ENCODE peak calls at places on chromosomes 2 and 18, in six cellular contexts. Y is A549, W is K562, F is upper lobe of left lung, U is GM12878, N is HepG2. G is an unnamed sample.

GRCh38 chr18:63263444-63263843 is 56.1 kb downstream of the BCL2 start:
- ATAC-seq in W (no peak), U (no peak), N (no peak), Y (no peak), F (no peak), G (no peak)

GRCh38 chr2:96638144-96639121 is at the start of gene KANSL3:
- ATAC-seq in N (peak), U (peak), Y (peak), F (peak), W (peak), G (peak)

GRCh38 chr2:114063346-114063745 is 173.5 kb downstream of the ACTR3 start:
- ATAC-seq in U (no peak), F (no peak), W (no peak), N (no peak), Y (no peak), G (no peak)

GRCh38 chr2:174585657-174586056 is 11.9 kb downstream of the WIPF1 start:
- ATAC-seq in Y (no peak), F (no peak), N (no peak), W (no peak), U (no peak), G (no peak)

GRCh38 chr2:85191157-85191556 is 58.0 kb downstream of the TCF7L1 start:
- ATAC-seq in Y (no peak), W (no peak), F (peak), N (no peak), U (no peak), G (no peak)

GRCh38 chr2:51368250-51368649 is 336.3 kb upstream of the NRXN1 start:
- ATAC-seq in W (no peak), N (no peak), Y (no peak), F (no peak), U (no peak), G (no peak)

GRCh38 chr18:12891561-12891960 is 7.5 kb upstream of the PTPN2 start:
- ATAC-seq in W (no peak), U (peak), F (no peak), N (no peak), Y (no peak), G (no peak)

GRCh38 chr2:215354771-215355695 is 43.2 kb downstream of the ATIC start:
- ATAC-seq in W (no peak), Y (no peak), N (peak), U (no peak), F (no peak), G (no peak)

GRCh38 chr2:225464346-225465025 is 65.0 kb downstream of the NYAP2 start:
- ATAC-seq in W (no peak), U (peak), N (peak), Y (no peak), F (no peak), G (no peak)

GRCh38 chr18:76212958-76213357 is 282.1 kb downstream of the ZNF516 start:
- ATAC-seq in Y (no peak), U (peak), W (no peak), F (no peak), N (no peak), G (no peak)

GRCh38 chr2:239953418-239954061 is 71.6 kb downstream of the NDUFA10 start:
- ATAC-seq in F (peak), N (peak), Y (no peak), W (no peak), U (no peak), G (peak)

GRCh38 chr2:96802721-96803120 is 13.3 kb upstream of the CNNM3 start:
- ATAC-seq in W (no peak), N (no peak), F (no peak), Y (no peak), U (no peak), G (no peak)

GRCh38 chr18:77071711-77072292 is 60.8 kb downstream of the MBP start:
- ATAC-seq in N (no peak), W (no peak), Y (peak), U (no peak), F (no peak), G (peak)

DNA sequence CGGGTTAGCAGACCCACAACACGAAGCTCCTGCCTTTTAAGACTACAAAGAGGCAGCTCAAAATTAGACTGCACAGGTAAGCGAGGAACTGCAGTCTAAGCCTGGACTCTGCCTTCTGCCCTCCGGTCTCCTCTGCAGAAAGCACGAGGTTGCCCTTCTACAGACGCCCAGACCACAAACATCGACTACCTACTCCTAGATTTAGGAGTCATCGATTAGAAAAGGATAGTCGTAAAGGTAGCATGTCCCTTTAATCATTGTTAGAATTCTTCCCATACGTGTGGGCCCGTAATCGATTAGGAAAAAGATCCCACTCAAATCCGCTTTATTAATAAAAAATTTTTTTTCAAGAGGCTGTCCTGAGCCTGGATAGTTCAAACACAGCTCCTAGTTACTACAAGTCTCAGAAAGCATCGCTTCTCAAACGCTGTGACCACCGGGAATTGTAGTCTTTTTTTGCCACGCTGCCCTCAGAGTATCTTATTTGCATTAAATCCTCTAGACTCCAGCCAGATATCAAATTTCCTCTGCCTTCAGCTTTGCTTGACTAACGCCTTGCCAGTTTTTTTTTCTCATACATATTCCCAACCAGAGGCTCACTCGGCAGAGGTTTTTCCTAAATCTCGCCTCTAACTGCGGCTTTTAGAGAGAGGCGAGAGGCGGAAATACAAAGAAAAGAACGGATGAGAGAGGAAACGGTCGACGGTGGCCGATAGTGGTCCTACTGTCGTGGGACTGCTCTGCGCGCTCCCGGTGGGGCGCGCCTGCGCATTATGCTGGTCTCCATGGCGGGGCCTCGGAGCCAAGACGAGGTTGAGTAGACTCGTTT is at the start of the genes CARF and WDR12:
- ATAC-seq in N (peak), W (peak), U (peak), F (peak), Y (peak), G (peak)
- TF ChIP-seq EP300 in N (no peak), W (no peak), U (no peak), F (no peak), Y (no peak), G (no peak)

GRCh38 chr18:44977856-44978255 is 297.2 kb downstream of the SETBP1 start:
- ATAC-seq in Y (no peak), W (no peak), F (no peak), N (no peak), U (no peak), G (no peak)

GRCh38 chr18:44969214-44969842 is 288.6 kb downstream of the SETBP1 start:
- ATAC-seq in N (no peak), Y (no peak), F (no peak), U (no peak), W (no peak), G (no peak)

GRCh38 chr18:44974174-44974573 is 293.5 kb downstream of the SETBP1 start:
- ATAC-seq in Y (no peak), W (no peak), N (no peak), U (no peak), F (no peak), G (no peak)

GRCh38 chr18:44968336-44968735 is 287.6 kb downstream of the SETBP1 start:
- ATAC-seq in U (peak), Y (no peak), N (no peak), F (no peak), W (no peak), G (no peak)

DNA sequence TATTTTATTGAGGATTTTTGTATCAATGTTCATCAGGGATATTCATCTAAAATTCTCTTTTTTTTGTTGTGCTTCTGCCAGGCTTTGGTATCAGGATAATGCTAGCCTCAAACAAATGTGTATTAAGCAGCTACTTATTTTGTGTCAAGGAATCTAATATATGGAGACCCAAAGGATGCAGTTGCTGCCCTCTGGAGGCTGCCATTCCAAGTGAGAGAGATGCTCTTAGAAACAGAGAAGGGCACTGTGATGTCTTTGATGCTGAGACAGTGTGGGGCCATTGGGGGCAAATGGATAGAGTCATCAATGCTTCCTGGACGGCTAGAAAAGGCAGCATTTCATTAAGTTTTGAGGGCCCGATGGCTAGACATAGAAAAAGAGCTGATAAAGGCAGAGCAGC is 292.6 kb downstream of the SETBP1 start:
- ATAC-seq in F (no peak), W (no peak), N (no peak), Y (no peak), U (peak), G (no peak)
- TF ChIP-seq CTCF in F (no peak), W (no peak), N (peak), Y (no peak), U (peak), G (no peak)

DNA sequence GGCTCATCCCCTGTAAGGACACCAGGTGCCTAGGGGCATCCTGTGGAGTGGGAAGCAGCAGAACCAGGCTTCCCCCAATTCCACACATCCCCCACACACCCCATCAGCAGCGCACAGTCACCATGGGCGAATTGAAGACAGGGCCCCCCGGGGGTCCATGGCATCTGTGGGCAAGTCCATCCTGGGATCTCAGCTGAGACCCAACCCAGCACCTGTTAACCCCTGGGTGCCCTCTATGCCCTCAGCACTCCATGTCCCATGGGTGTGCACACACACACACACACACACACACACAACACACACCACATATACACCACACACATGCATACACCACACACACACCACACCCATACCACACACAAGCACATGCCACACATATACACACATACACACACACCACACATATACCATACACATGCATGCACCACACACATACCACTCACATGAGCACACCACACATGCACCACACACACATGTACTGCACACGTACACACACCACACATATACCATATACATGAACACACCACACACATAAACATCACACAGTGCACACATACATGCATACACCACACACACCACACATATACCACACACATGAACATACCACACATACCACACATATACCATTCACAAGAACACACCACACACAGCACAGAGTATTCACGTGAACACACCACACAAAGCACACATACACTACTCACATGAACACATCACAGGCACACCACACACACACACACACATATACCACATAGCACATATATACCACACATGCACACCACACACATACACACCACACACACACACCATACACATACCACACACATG is 220.1 kb upstream of the RAB6C start:
- ATAC-seq in N (no peak), U (no peak), Y (no peak), F (no peak), W (no peak), G (no peak)
- TF ChIP-seq EP300 in N (no peak), U (no peak), Y (no peak), F (no peak), W (no peak), G (no peak)

DNA sequence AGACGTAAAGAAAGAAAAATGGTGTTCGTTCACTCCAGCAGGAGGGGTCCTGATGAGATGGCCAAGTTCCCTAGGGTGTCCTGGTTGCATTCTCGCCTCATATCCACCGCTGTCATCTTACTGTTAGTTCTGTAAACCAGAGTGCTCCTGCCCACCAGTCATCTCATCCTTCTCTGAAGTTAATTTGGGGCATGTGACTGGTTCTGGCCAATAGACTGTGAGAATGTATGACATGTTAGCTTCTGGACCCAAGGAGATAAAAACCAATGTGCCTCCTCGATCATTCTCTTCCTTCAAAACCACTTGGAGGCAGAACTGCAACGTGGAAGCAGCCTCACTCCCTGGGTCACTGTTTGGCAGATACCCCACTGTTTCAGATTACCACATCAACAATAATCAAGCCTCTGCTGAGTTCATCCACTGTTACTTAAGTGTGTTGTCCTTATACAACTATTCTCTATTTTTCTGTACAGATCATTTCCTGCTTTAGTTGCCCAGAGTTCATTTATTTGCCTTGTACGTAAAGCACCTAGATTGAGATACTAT is 759.1 kb downstream of the TSN start:
- ATAC-seq in F (no peak), W (no peak), N (no peak), Y (no peak), U (no peak), G (no peak)
- TF ChIP-seq CTCF in F (no peak), W (no peak), N (no peak), Y (no peak), U (no peak), G (no peak)

GRCh38 chr18:46256078-46256477 is 151.9 kb downstream of the HAUS1 start:
- ATAC-seq in U (no peak), W (no peak), F (no peak), Y (no peak), N (no peak), G (no peak)
- TF ChIP-seq EP300 in U (no peak), W (no peak), F (no peak), Y (no peak), N (no peak), G (no peak)

DNA sequence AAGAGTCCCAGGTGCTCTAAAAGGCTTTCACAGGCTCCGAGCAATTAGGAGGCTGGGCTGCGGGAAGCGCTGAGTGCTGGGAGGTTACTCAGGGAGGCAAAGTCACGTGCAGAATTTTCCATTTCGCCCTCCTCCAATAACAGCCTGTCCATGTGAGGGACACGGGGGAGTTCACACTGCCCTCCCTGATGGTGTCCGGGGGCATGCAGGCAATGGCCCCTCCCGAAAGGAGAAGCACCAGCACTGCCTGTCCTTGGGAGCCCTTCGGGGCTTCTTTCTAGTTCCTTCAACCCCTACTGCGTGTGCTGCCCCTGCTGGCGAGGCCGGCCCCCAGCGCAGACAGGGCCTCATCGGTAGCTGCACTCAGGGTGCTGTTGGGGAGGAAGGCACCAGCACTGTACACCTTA is 63.1 kb upstream of the HPCAL1 start:
- ATAC-seq in Y (no peak), N (peak), W (peak), U (peak), F (no peak), G (no peak)
- TF ChIP-seq CTCF in Y (no peak), N (peak), W (peak), U (peak), F (no peak), G (no peak)